ENCODE peak calls at places on chromosome 9, in five cellular contexts. G is A549, Y is gastrocnemius medialis, H is stomach, K is ovary. B is an unnamed sample. For H3K4me1, the result is how much of the 10 kb centered on the place peaks cover.

GRCh38 chr9:20524776-20525175 is 97.5 kb downstream of the MLLT3 start:
- DNase-seq in G (peak), Y (no peak), H (no peak), K (no peak), B (no peak)

GRCh38 chr9:108033976-108034964 is 544.7 kb upstream of the KLF4 start:
- DNase-seq in G (no peak), Y (no peak), H (no peak), K (peak), B (no peak)

GRCh38 chr9:89667730-89668129 is 62.9 kb downstream of the GADD45G start:
- DNase-seq in G (no peak), Y (no peak), H (peak), K (no peak), B (no peak)

GRCh38 chr9:98951967-98952366 is 8.3 kb downstream of the COL15A1 start:
- DNase-seq in G (no peak), Y (no peak), H (no peak), K (no peak), B (no peak)

GRCh38 chr9:7811679-7812078 is 12.1 kb upstream of the DMAC1 start:
- DNase-seq in G (no peak), Y (no peak), H (no peak), K (no peak), B (no peak)

GRCh38 chr9:14075218-14075617 is 238.7 kb downstream of the NFIB start:
- DNase-seq in G (no peak), Y (no peak), H (no peak), K (no peak), B (no peak)

GRCh38 chr9:91036356-91036755 is 234.7 kb downstream of the SYK start:
- DNase-seq in G (no peak), Y (no peak), H (no peak), K (no peak), B (peak)

GRCh38 chr9:37424686-37425297 is 2.3 kb downstream of the GRHPR start:
- DNase-seq in G (no peak), Y (no peak), H (no peak), K (peak), B (no peak)

GRCh38 chr9:81032831-81033230 is 656.5 kb downstream of the TLE1 start:
- DNase-seq in G (no peak), Y (no peak), H (no peak), K (no peak), B (no peak)

GRCh38 chr9:90420714-90421513 is 221.7 kb downstream of the DIRAS2 start:
- DNase-seq in G (peak), Y (no peak), H (no peak), K (no peak), B (no peak)

GRCh38 chr9:123637940-123638634 is 282.1 kb downstream of the CRB2 start:
- DNase-seq in G (no peak), Y (no peak), H (no peak), K (no peak), B (no peak)

GRCh38 chr9:98495530-98495929 is 213.2 kb downstream of the GABBR2 start:
- DNase-seq in G (no peak), Y (no peak), H (no peak), K (no peak), B (peak)

GRCh38 chr9:114696814-114697544 is 15.0 kb upstream of the TEX48 start:
- DNase-seq in G (no peak), Y (no peak), H (no peak), K (no peak), B (no peak)

GRCh38 chr9:28363180-28363579 is 789.9 kb upstream of the C9orf72 start:
- DNase-seq in G (no peak), Y (no peak), H (no peak), K (no peak), B (no peak)

GRCh38 chr9:86181379-86182315 is 77.8 kb downstream of the C9orf153 start:
- DNase-seq in G (no peak), Y (no peak), H (no peak), K (no peak), B (no peak)

GRCh38 chr9:130112244-130113151 is 58.8 kb downstream of the GPR107 start:
- DNase-seq in G (no peak), Y (no peak), H (no peak), K (no peak), B (no peak)

GRCh38 chr9:122372856-122373845 is 2.3 kb downstream of the PTGS1 start:
- DNase-seq in G (no peak), Y (no peak), H (no peak), K (no peak), B (no peak)

GRCh38 chr9:136943291-136944093 is 1.0 kb downstream of the FBXW5 start:
- DNase-seq in G (no peak), Y (peak), H (peak), K (no peak), B (peak)

GRCh38 chr9:36005891-36006290 is 30.8 kb upstream of the RECK start:
- DNase-seq in G (no peak), Y (no peak), H (no peak), K (no peak), B (no peak)

GRCh38 chr9:928363-929042 is 48.0 kb upstream of the DMRT3 start:
- DNase-seq in G (peak), Y (no peak), H (no peak), K (no peak), B (no peak)

GRCh38 chr9:121807069-121807917 is 155.9 kb downstream of the DAB2IP start:
- DNase-seq in G (no peak), Y (no peak), H (no peak), K (no peak), B (no peak)

GRCh38 chr9:129487658-129488483 is 133.0 kb downstream of the C9orf50 start:
- DNase-seq in G (peak), Y (peak), H (peak), K (no peak), B (peak)

GRCh38 chr9:5630038-5630507 is 1.2 kb downstream of the RIC1 start:
- DNase-seq in G (peak), Y (no peak), H (no peak), K (no peak), B (no peak)

GRCh38 chr9:34378376-34379060 is 1.8 kb upstream of the MYORG start:
- DNase-seq in G (no peak), Y (no peak), H (no peak), K (no peak), B (no peak)

GRCh38 chr9:109179801-109180523 is 12.9 kb upstream of the FRRS1L start:
- DNase-seq in G (no peak), Y (no peak), H (no peak), K (no peak), B (peak)

GRCh38 chr9:127446720-127447415 is 4.3 kb downstream of the RPL12 start:
- DNase-seq in G (peak), Y (no peak), H (no peak), K (no peak), B (no peak)

GRCh38 chr9:127447416-127448111 is 3.6 kb downstream of the RPL12 start:
- DNase-seq in G (peak), Y (no peak), H (no peak), K (no peak), B (no peak)

GRCh38 chr9:127444283-127444920 is 6.8 kb downstream of the RPL12 start:
- DNase-seq in G (peak), Y (no peak), H (no peak), K (no peak), B (no peak)

GRCh38 chr9:127444921-127445850 is 6.0 kb downstream of the RPL12 start:
- DNase-seq in G (peak), Y (no peak), H (no peak), K (no peak), B (no peak)

DNA sequence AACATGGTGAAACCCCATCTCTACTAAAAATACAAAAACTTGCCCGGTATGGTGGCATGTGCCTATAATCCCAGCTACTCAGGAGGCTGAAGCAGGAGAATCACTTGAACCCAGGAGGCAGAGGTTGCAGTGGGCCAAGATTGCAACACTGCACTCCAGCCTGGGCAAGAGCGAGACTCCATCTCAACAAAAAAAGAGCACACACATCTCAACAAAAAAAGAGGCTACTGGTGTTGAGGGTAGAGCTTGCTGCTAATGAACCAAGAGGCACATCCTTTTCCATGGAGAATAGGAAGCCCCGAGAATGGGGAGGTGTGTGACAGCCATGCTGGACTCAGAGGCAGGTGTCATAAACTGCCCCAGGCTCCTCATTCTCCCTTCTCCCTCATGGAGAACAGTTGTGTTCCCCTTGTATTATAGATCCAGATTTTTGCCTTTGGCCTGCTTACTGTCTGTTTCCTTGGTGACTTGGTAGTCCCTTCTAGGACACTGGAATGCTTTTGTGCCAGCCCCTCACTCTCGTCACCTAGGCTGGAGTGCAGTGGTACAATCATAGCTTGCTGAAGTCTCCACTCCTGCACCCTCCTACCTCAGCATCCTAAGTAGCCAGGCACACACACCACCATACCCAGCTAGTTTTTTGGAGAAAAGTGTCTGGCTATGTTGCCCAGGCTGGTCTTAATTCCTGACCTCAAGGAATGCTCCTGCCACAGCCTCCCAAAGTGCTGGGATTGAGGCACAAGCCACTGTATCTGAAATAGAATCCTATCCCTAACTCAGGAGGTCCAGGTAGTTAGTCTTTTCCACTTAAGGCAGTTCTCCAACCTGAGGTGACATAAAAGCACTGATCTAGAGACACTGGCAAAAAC is 5.1 kb downstream of the RPL12 start:
- DNase-seq in G (peak), Y (no peak), H (no peak), K (no peak), B (no peak)
- TF ChIP-seq POLR2A in G (peak), Y (no peak), H (no peak), K (no peak), B (no peak)

DNA sequence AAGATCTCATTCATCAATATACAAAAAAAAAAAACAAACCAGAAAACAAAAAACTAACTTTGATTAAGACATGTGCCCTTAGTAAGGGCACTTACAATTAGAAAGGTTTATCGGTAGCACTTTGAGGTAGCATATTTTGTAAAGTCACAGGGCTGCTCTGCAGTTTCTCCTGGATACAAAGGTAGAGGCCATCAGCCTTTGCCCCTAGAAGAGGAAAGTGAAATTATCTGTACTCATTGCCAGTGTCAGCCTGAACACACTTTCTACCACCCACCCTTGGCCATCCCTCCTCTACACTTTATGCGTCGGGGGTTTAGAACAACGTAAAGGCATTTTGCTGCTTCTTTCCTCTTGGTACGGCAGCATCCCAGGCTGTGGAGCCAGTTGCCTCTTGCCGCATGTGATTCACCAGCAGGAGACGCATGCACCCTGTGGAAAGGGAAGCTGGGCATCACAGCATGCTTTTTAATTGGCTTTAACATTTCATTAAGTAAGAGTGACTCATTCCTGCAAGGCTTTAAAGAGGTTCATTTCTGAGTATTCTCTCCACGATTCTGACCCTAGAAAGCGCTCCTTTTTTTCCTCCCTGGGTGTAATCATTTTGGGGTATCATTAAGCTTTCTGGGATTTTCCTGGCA is 84.6 kb downstream of the CEMIP2 start:
- DNase-seq in G (no peak), Y (no peak), H (no peak), K (peak), B (peak)
- TF ChIP-seq CTCF in G (no peak), Y (no peak), H (no peak), K (no peak), B (peak)

GRCh38 chr9:95017062-95017461 is 290.6 kb downstream of the AOPEP start:
- DNase-seq in G (no peak), Y (no peak), H (no peak), K (no peak), B (no peak)

GRCh38 chr9:95017661-95018060 is 291.2 kb downstream of the AOPEP start:
- DNase-seq in G (no peak), Y (no peak), H (no peak), K (no peak), B (no peak)

GRCh38 chr9:95021166-95021886 is 294.8 kb downstream of the AOPEP start:
- DNase-seq in G (no peak), Y (no peak), H (no peak), K (no peak), B (no peak)

GRCh38 chr9:95015569-95015968 is 289.1 kb downstream of the AOPEP start:
- DNase-seq in G (no peak), Y (no peak), H (no peak), K (no peak), B (no peak)

DNA sequence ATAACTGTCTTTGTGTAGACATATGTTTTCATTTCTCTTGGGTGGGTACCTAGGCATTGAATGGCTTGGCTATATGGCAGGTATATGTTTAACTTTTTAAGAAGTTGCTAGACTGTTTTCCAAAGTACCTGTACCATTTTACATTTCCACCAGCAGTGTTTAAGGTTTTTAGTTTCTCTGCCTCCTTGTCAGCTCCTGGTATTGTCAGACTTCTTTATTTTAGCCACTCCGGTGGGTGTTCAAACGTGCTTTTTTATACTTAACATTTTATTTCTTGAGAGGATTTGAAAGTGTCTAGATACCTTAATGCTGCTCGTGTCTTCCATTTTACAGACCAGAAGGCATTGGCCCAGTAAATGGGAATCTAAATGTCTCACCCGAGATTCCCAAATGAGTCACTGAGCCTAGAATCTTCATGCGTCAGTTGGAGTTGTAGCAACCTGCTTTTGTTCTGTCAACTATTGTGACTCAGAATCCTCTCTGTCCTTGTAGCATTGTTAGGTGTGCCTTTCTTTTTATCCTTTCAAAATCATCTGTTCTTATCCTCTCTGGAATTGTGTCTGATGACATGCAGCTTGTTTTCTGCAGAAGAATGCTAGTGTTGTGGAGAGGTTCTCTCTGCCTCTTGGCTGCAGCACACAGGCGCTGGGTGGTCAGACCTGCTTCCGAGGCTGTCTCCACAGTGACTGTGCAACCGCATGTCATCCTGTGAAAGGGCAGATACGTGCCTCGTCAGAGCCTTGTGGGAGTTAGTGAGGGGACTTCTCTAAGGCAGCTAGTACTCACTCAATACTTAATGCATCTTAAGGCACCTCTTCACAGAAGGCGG is 291.8 kb downstream of the AOPEP start:
- DNase-seq in G (peak), Y (peak), H (no peak), K (no peak), B (no peak)
- H3K4me1 ChIP-seq in G (half or more), Y (half or more), H (half or more), K (under half), B (half or more)

GRCh38 chr9:75890541-75891276 is at the start of gene PCSK5:
- DNase-seq in G (peak), Y (peak), H (peak), K (peak), B (peak)
- TF ChIP-seq POLR2A in G (peak), Y (peak), H (no peak), K (peak), B (no peak)

B was measured in suprapubic skin.